ENCODE peak calls at places on chromosome 7, in seven cellular contexts. U, A, E, M, L, H and G are unnamed samples.

GRCh38 chr7:51045319-51046102 is 262.8 kb upstream of the GRB10 start:
- DNase-seq in H (peak), A (no peak), M (peak), U (peak), E (no peak), L (no peak), G (peak)

GRCh38 chr7:150778014-150778737 is 22.0 kb downstream of the TMEM176B start:
- DNase-seq in U (no peak), E (no peak), L (no peak), M (no peak), H (no peak), A (no peak), G (no peak)

GRCh38 chr7:962401-963081 is 8.1 kb upstream of the ADAP1 start:
- DNase-seq in H (no peak), E (no peak), U (no peak), L (no peak), A (no peak), M (no peak), G (no peak)

GRCh38 chr7:145644426-145645154 is 472.0 kb upstream of the CNTNAP2 start:
- DNase-seq in L (no peak), U (no peak), M (no peak), A (no peak), H (no peak), E (no peak), G (peak)

GRCh38 chr7:130491841-130492518 is at the start of gene MEST:
- DNase-seq in M (peak), L (peak), U (no peak), A (peak), H (no peak), E (no peak), G (no peak)

GRCh38 chr7:92740713-92741126 is 95.7 kb downstream of the CDK6 start:
- DNase-seq in M (peak), A (no peak), L (no peak), H (peak), U (no peak), E (no peak), G (peak)

GRCh38 chr7:54542920-54543539 is 855 bp downstream of the VSTM2A start:
- DNase-seq in H (no peak), A (no peak), U (no peak), E (no peak), M (no peak), L (no peak), G (no peak)

GRCh38 chr7:1324028-1324900 is 91.6 kb downstream of the UNCX start:
- DNase-seq in U (no peak), A (no peak), H (no peak), E (no peak), L (no peak), M (no peak), G (no peak)

GRCh38 chr7:55250313-55250712 is 114.8 kb upstream of the LANCL2 start:
- DNase-seq in A (no peak), H (peak), E (no peak), M (peak), U (no peak), L (no peak), G (no peak)

GRCh38 chr7:148941598-148942280 is 57.6 kb upstream of the EZH2 start:
- DNase-seq in E (peak), A (peak), M (peak), U (peak), L (peak), H (peak), G (peak)

GRCh38 chr7:114415054-114415997 is 711 bp downstream of the FOXP2 start:
- DNase-seq in H (no peak), U (no peak), A (no peak), L (no peak), M (peak), E (no peak), G (no peak)

GRCh38 chr7:55733584-55733983 is 129.0 kb downstream of the SEPTIN14 start:
- DNase-seq in E (no peak), L (no peak), A (no peak), M (no peak), H (no peak), U (no peak), G (peak)

GRCh38 chr7:2830609-2831376 is 13.3 kb downstream of the GNA12 start:
- DNase-seq in M (no peak), A (no peak), L (no peak), E (no peak), H (no peak), U (no peak), G (no peak)

GRCh38 chr7:74203157-74203556 is 6.6 kb upstream of the LAT2 start:
- DNase-seq in H (peak), M (peak), L (peak), E (no peak), A (no peak), U (no peak), G (no peak)

GRCh38 chr7:157715071-157715937 is 378.5 kb downstream of the DNAJB6 start:
- DNase-seq in M (no peak), E (no peak), H (no peak), U (no peak), A (no peak), L (no peak), G (no peak)

GRCh38 chr7:108299251-108300014 is 156.8 kb downstream of the NRCAM start:
- DNase-seq in H (peak), A (no peak), M (peak), L (no peak), U (no peak), E (no peak), G (peak)

GRCh38 chr7:112763298-112763697 is 26.9 kb downstream of the TMEM168 start:
- DNase-seq in H (no peak), E (no peak), L (no peak), M (no peak), U (no peak), A (no peak), G (no peak)

GRCh38 chr7:12139421-12139820 is 71.7 kb upstream of the TMEM106B start:
- DNase-seq in E (no peak), A (no peak), H (peak), U (no peak), M (peak), L (no peak), G (no peak)

GRCh38 chr7:100867040-100867795 is at the start of gene TRIP6:
- DNase-seq in U (no peak), L (peak), M (peak), H (peak), E (no peak), A (peak), G (peak)